ENCODE peak calls at places on chromosomes 3 and 15, in eight cellular contexts. S is fibroblast of the aortic adventitia, H is testis, O is GM12864, G is upper lobe of left lung, Q is fibroblast of mammary gland, K is cardiac fibroblast, E is uterus. L is an unnamed sample.

GRCh38 chr3:51995346-51996156 is at the start of gene RPL29:
- DNase-seq in S (peak), H (peak), O (peak), G (peak), Q (peak), K (peak), E (peak), L (peak)

GRCh38 chr15:38201714-38202113 is 50.9 kb upstream of the SPRED1 start:
- DNase-seq in S (peak), H (peak), O (no peak), G (no peak), Q (no peak), K (no peak), E (no peak), L (no peak)

GRCh38 chr3:7734456-7734855 is 767.2 kb upstream of the LMCD1 start:
- DNase-seq in S (peak), H (no peak), O (no peak), G (no peak), Q (peak), K (peak), E (no peak), L (no peak)

GRCh38 chr3:53166781-53167291 is 5.8 kb downstream of the PRKCD start:
- DNase-seq in S (peak), H (peak), O (no peak), G (no peak), Q (peak), K (peak), E (peak), L (peak)

GRCh38 chr3:194395767-194396527 is 3.1 kb downstream of the GP5 start:
- DNase-seq in S (no peak), H (peak), O (no peak), G (peak), Q (peak), K (no peak), E (peak), L (peak)

GRCh38 chr15:99504823-99505551 is 60.8 kb upstream of the MEF2A start:
- DNase-seq in S (peak), H (no peak), O (peak), G (no peak), Q (peak), K (peak), E (no peak), L (no peak)

GRCh38 chr3:149547413-149547812 is 72.9 kb downstream of the TM4SF4 start:
- DNase-seq in S (peak), H (peak), O (no peak), G (no peak), Q (peak), K (peak), E (peak), L (peak)

GRCh38 chr3:46238386-46238785 is 3.9 kb upstream of the CCR3 start:
- DNase-seq in S (no peak), H (no peak), O (no peak), G (no peak), Q (no peak), K (no peak), E (no peak), L (no peak)

GRCh38 chr3:100796556-100796955 is 87.3 kb downstream of the TFG start:
- DNase-seq in S (peak), H (no peak), O (no peak), G (no peak), Q (peak), K (peak), E (no peak), L (no peak)

GRCh38 chr15:52256366-52256765 is 39.2 kb downstream of the MYO5C start:
- DNase-seq in S (peak), H (peak), O (peak), G (peak), Q (peak), K (peak), E (peak), L (peak)

GRCh38 chr15:35603298-35603697 is 57.3 kb upstream of the DPH6 start:
- DNase-seq in S (peak), H (no peak), O (peak), G (no peak), Q (peak), K (peak), E (no peak), L (no peak)

GRCh38 chr3:162704238-162704637 is 1207.6 kb downstream of the OTOL1 start:
- DNase-seq in S (no peak), H (no peak), O (no peak), G (no peak), Q (no peak), K (no peak), E (no peak), L (no peak)

GRCh38 chr3:151839313-151839631 is 25.4 kb downstream of the AADAC start:
- DNase-seq in S (no peak), H (no peak), O (no peak), G (no peak), Q (no peak), K (no peak), E (no peak), L (no peak)

GRCh38 chr3:43481325-43481860 is 140.4 kb downstream of the ANO10 start:
- DNase-seq in S (no peak), H (no peak), O (no peak), G (no peak), Q (no peak), K (no peak), E (no peak), L (no peak)

GRCh38 chr15:37094542-37095196 is 5.7 kb downstream of the MEIS2 start:
- DNase-seq in S (peak), H (no peak), O (no peak), G (no peak), Q (peak), K (peak), E (no peak), L (no peak)

GRCh38 chr3:156551261-156551660 is 3.7 kb downstream of the SSR3 start:
- DNase-seq in S (peak), H (no peak), O (no peak), G (no peak), Q (peak), K (peak), E (no peak), L (no peak)

GRCh38 chr3:136787226-136787793 is 31.6 kb upstream of the SLC35G2 start:
- DNase-seq in S (peak), H (peak), O (no peak), G (no peak), Q (peak), K (peak), E (no peak), L (no peak)

GRCh38 chr3:109480014-109480413 is 142.7 kb upstream of the DPPA4 start:
- DNase-seq in S (no peak), H (no peak), O (no peak), G (no peak), Q (no peak), K (no peak), E (no peak), L (no peak)

GRCh38 chr3:12508316-12508715 is 24.0 kb downstream of the TSEN2 start:
- DNase-seq in S (peak), H (no peak), O (no peak), G (no peak), Q (peak), K (peak), E (peak), L (peak)

GRCh38 chr3:126026761-126027160 is 57.2 kb downstream of the SLC41A3 start:
- DNase-seq in S (no peak), H (no peak), O (no peak), G (no peak), Q (no peak), K (no peak), E (no peak), L (no peak)

GRCh38 chr15:99006146-99006545 is 1.4 kb downstream of the PGPEP1L start:
- DNase-seq in S (no peak), H (no peak), O (no peak), G (no peak), Q (no peak), K (no peak), E (no peak), L (no peak)

GRCh38 chr3:123658118-123658859 is 73.4 kb upstream of the HACD2 start:
- DNase-seq in S (peak), H (peak), O (no peak), G (no peak), Q (peak), K (peak), E (peak), L (no peak)

DNA sequence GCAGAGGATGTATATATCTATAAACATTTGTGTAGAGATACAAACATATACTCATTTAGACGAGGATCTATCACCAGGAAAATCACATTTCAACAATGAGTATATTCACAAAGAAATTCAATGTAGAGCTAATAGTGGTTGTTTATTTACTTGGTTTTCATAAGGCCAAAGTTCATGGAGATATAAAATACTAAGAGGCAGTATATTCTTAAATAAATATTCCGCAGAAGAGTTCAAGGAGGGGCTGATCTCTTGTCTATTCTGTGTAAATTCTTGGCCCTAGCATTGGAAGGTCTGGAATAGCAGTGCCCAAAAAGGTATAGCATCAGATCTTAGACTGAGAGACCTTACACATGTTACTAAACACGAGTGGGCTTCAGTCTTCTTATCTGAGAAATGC is 122.1 kb downstream of the EDEM1 start:
- DNase-seq in S (no peak), H (no peak), O (no peak), G (no peak), Q (no peak), K (no peak), E (no peak), L (no peak)
- TF ChIP-seq CTCF in S (no peak), H (no peak), O (no peak), G (no peak), Q (no peak), K (no peak), E (no peak), L (no peak)

GRCh38 chr3:129974451-129975331 is at the start of gene TRH:
- DNase-seq in S (no peak), H (no peak), O (no peak), G (peak), Q (no peak), K (peak), E (no peak), L (peak)

GRCh38 chr3:129978123-129978522 is 3.6 kb downstream of the TRH start:
- DNase-seq in S (no peak), H (no peak), O (no peak), G (no peak), Q (no peak), K (no peak), E (no peak), L (no peak)

GRCh38 chr3:129973853-129974252 is 667 bp upstream of the TRH start:
- DNase-seq in S (no peak), H (no peak), O (no peak), G (no peak), Q (no peak), K (no peak), E (no peak), L (no peak)

GRCh38 chr3:129972301-129972700 is 2.2 kb upstream of the TRH start:
- DNase-seq in S (no peak), H (no peak), O (no peak), G (no peak), Q (no peak), K (no peak), E (no peak), L (no peak)

GRCh38 chr3:129975332-129976090 is 991 bp downstream of the TRH start:
- DNase-seq in S (no peak), H (peak), O (no peak), G (peak), Q (no peak), K (no peak), E (no peak), L (no peak)
- TF ChIP-seq CTCF in S (no peak), H (no peak), O (no peak), G (no peak), Q (no peak), K (no peak), E (no peak), L (no peak)

DNA sequence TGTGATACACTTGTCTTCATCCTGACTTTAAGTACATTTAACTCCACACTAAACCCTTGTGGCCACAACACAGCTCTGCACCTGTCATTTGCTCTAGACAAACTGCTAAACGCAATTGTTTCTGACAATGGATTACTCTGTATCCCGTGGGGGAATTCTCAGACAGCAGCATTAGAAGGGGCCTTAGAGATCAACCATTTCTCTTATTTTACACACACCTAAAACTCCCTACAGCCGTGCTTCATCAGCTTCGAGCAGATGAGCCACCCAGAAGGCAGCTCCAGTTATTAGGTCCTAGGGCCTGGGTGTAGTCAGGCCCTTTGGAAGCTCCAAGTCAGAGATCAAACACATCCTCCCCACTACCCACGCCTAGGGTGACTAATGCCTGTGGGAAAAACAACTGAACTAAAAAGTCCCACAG is 1.3 kb upstream of the IL12A start:
- DNase-seq in S (peak), H (no peak), O (no peak), G (no peak), Q (peak), K (peak), E (no peak), L (no peak)
- TF ChIP-seq CTCF in S (peak), H (no peak), O (peak), G (no peak), Q (peak), K (peak), E (no peak), L (no peak)

DNA sequence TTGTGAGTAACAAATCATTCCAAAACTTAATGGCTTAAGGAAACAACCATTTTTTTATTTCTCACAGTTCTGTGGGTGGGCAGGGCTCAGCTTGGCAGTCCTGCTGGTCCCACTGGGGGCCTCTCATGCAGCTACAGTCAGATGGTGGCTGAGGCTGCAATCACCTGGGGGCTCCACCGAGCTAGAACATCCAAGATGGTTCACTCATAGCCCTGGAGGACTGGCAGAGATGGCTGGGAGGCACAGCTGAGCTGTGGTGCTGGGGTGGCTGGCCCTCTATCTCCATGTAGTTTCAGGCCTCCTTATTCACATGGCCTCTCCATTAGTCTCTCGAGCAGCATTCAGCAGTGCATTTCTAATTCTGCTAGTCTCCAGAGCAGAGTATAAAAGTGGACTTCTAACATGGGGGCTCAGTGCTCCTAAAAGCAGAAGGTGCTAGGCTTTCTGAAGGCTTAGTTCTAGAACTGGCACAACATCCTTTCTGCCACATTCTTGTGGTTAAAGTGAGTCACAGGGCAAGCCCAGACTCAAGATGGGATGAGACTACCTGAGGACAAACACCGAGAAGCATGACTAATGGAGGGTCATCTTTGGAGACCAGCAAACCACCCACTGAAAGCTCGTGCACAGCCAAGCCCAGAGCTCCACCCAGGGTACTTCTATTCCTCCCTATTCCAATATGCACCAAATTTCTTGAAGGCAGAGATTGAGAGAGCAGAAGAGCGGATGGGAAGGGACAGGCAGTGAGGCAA is 6.3 kb downstream of the CAV3 start:
- DNase-seq in S (peak), H (no peak), O (no peak), G (no peak), Q (peak), K (peak), E (no peak), L (no peak)
- TF ChIP-seq CTCF in S (no peak), H (no peak), O (no peak), G (no peak), Q (no peak), K (no peak), E (no peak), L (no peak)

GRCh38 chr3:107543666-107544065 is 20.9 kb downstream of the BBX start:
- DNase-seq in S (peak), H (no peak), O (no peak), G (no peak), Q (peak), K (peak), E (no peak), L (no peak)
- TF ChIP-seq CTCF in S (no peak), H (no peak), O (no peak), G (no peak), Q (no peak), K (peak), E (no peak), L (no peak)

L was measured in ovary.